ENCODE peak calls at places on chromosomes 16 and 17, in seven cellular contexts. C is non-pigmented ciliary epithelial cell; Y is stimulated activated CD4-positive, alpha-beta T cell treated with anti-CD3 and anti-CD28 coated beads, TNF-alpha, amount 100 ng/mL, for 48 hours; A is Panc1; N is AG10803; O is activated T-cell treated with anti-CD3 and anti-CD28 coated beads, Interleukin-2, amount 50 U/mL, for 72 hours; H is OCI-LY7. W is an unnamed sample.

GRCh38 chr17:41734139-41734948 is at the start of gene HAP1:
- DNase-seq in C (no peak), Y (no peak), A (no peak), N (no peak), O (peak; percentile 45), H (no peak), W (peak; percentile 26)

GRCh38 chr16:85661131-85662035 is 27.4 kb downstream of the GINS2 start:
- DNase-seq in C (no peak), Y (no peak), A (no peak), N (no peak), O (no peak), H (no peak), W (no peak)

GRCh38 chr16:84819644-84820304 is at the start of gene CRISPLD2:
- DNase-seq in C (no peak), Y (peak; percentile 94), A (no peak), N (peak; percentile 86), O (peak; percentile 92), H (peak; percentile 73), W (peak; percentile 90)

GRCh38 chr17:1976000-1976682 is 49.0 kb downstream of the RTN4RL1 start:
- DNase-seq in C (no peak), Y (no peak), A (no peak), N (no peak), O (peak; percentile 11), H (no peak), W (peak; percentile 38)

GRCh38 chr17:19766421-19767270 is 18.5 kb upstream of the ALDH3A1 start:
- DNase-seq in C (no peak), Y (peak; percentile 76), A (no peak), N (peak; percentile 49), O (peak; percentile 83), H (peak; percentile 80), W (peak; percentile 83)

GRCh38 chr17:66275651-66276050 is 26.8 kb upstream of the PRKCA start:
- DNase-seq in C (peak; percentile 91), Y (no peak), A (peak; percentile 81), N (peak; percentile 90), O (no peak), H (no peak), W (peak; percentile 53)

GRCh38 chr17:1515640-1516402 is 591 bp downstream of the INPP5K start:
- DNase-seq in C (peak; percentile 65), Y (peak; percentile 18), A (peak; percentile 74), N (peak; percentile 89), O (peak; percentile 54), H (peak; percentile 85), W (peak; percentile 72)

GRCh38 chr16:88329726-88330700 is 52.7 kb upstream of the ZNF469 start:
- DNase-seq in C (no peak), Y (no peak), A (no peak), N (peak; percentile 43), O (no peak), H (no peak), W (no peak)

GRCh38 chr16:84356591-84357116 is 11.7 kb upstream of the ATP2C2 start:
- DNase-seq in C (no peak), Y (no peak), A (no peak), N (no peak), O (no peak), H (no peak), W (no peak)

GRCh38 chr17:81231766-81232581 is 6.9 kb downstream of the TEPSIN start:
- DNase-seq in C (no peak), Y (no peak), A (no peak), N (no peak), O (no peak), H (no peak), W (no peak)

GRCh38 chr16:56268799-56269198 is 77.5 kb downstream of the GNAO1 start:
- DNase-seq in C (no peak), Y (no peak), A (no peak), N (no peak), O (no peak), H (no peak), W (no peak)

GRCh38 chr16:79723583-79724168 is 123.1 kb upstream of the MAF start:
- DNase-seq in C (no peak), Y (no peak), A (no peak), N (no peak), O (no peak), H (no peak), W (no peak)

GRCh38 chr17:57949649-57950048 is 5.6 kb downstream of the CUEDC1 start:
- DNase-seq in C (no peak), Y (no peak), A (no peak), N (peak; percentile 29), O (no peak), H (no peak), W (no peak)

GRCh38 chr17:80992077-80992947 is 671 bp downstream of the CHMP6 start:
- DNase-seq in C (no peak), Y (no peak), A (no peak), N (no peak), O (no peak), H (no peak), W (no peak)

GRCh38 chr17:34883106-34884000 is 77.9 kb downstream of the CCT6B start:
- DNase-seq in C (no peak), Y (no peak), A (no peak), N (no peak), O (no peak), H (no peak), W (no peak)

GRCh38 chr17:17798573-17799255 is 38.1 kb downstream of the SREBF1 start:
- DNase-seq in C (no peak), Y (no peak), A (no peak), N (no peak), O (no peak), H (no peak), W (no peak)

GRCh38 chr16:7272567-7273158 is 60.0 kb upstream of the RBFOX1 start:
- DNase-seq in C (no peak), Y (no peak), A (no peak), N (no peak), O (no peak), H (no peak), W (no peak)

GRCh38 chr17:78013683-78014467 is 55.4 kb downstream of the TNRC6C start:
- DNase-seq in C (peak; percentile 34), Y (peak; percentile 41), A (peak; percentile 33), N (peak; percentile 81), O (peak; percentile 38), H (peak; percentile 79), W (peak; percentile 69)

GRCh38 chr16:87297918-87298631 is 19.1 kb downstream of the C16orf95 start:
- DNase-seq in C (no peak), Y (peak; percentile 43), A (no peak), N (no peak), O (peak; percentile 57), H (peak; percentile 67), W (peak; percentile 66)

GRCh38 chr17:3566551-3566950 is 8.9 kb upstream of the TRPV3 start:
- DNase-seq in C (no peak), Y (no peak), A (no peak), N (no peak), O (no peak), H (no peak), W (no peak)

GRCh38 chr16:73126453-73126853 is 78.5 kb upstream of the ZFHX3 start:
- DNase-seq in C (peak; percentile 65), Y (no peak), A (no peak), N (peak; percentile 88), O (no peak), H (no peak), W (no peak)

GRCh38 chr16:48535831-48536599 is 74.0 kb downstream of the N4BP1 start:
- DNase-seq in C (no peak), Y (no peak), A (no peak), N (peak; percentile 91), O (peak; percentile 17), H (no peak), W (peak; percentile 55)

GRCh38 chr16:23608194-23608593 is 12.1 kb upstream of the NDUFAB1 start:
- DNase-seq in C (peak; percentile 41), Y (no peak), A (no peak), N (no peak), O (no peak), H (no peak), W (no peak)

GRCh38 chr17:57366177-57366557 is 109.8 kb downstream of the MSI2 start:
- DNase-seq in C (no peak), Y (no peak), A (no peak), N (no peak), O (no peak), H (no peak), W (no peak)

GRCh38 chr16:48367443-48368049 is 17.7 kb downstream of the SIAH1 start:
- DNase-seq in C (no peak), Y (no peak), A (no peak), N (no peak), O (no peak), H (no peak), W (no peak)

GRCh38 chr17:48492401-48493298 is 38.2 kb downstream of the HOXB1 start:
- DNase-seq in C (no peak), Y (peak; percentile 60), A (no peak), N (peak; percentile 68), O (peak; percentile 72), H (no peak), W (peak; percentile 70)

GRCh38 chr16:69294051-69294450 is 17.1 kb upstream of the VPS4A start:
- DNase-seq in C (no peak), Y (no peak), A (no peak), N (peak; percentile 42), O (no peak), H (no peak), W (no peak)

GRCh38 chr17:50173335-50173941 is 7.6 kb downstream of the SGCA start:
- DNase-seq in C (peak; percentile 77), Y (no peak), A (no peak), N (peak; percentile 91), O (no peak), H (no peak), W (no peak)

GRCh38 chr16:88303890-88304819 is 78.6 kb upstream of the ZNF469 start:
- DNase-seq in C (peak; percentile 97), Y (no peak), A (no peak), N (peak; percentile 99), O (no peak), H (no peak), W (no peak)

GRCh38 chr16:56847173-56847948 is 17.6 kb upstream of the SLC12A3 start:
- DNase-seq in C (no peak), Y (no peak), A (no peak), N (no peak), O (peak; percentile 18), H (peak; percentile 53), W (peak; percentile 46)

GRCh38 chr16:8963010-8963824 is 489 bp downstream of the USP7 start:
- DNase-seq in C (no peak), Y (no peak), A (no peak), N (no peak), O (no peak), H (peak; percentile 48), W (no peak)